ENCODE peak calls at places on chromosomes 16 and 17, in four cellular contexts. U, O, S and F are unnamed samples.

GRCh38 chr17:31489295-31490018 is 98.0 kb downstream of the RAB11FIP4 start:
- DNase-seq in O (no peak), U (no peak), S (peak; percentile 48), F (no peak)

GRCh38 chr16:20147091-20147490 is 73.4 kb upstream of the GPR139 start:
- DNase-seq in O (no peak), U (no peak), S (no peak), F (no peak)

GRCh38 chr17:60506312-60506711 is 19.7 kb downstream of the APPBP2 start:
- DNase-seq in O (peak; percentile 88), U (no peak), S (peak; percentile 20), F (no peak)

GRCh38 chr16:89193576-89194293 is 6.6 kb downstream of the SLC22A31 start:
- DNase-seq in O (no peak), U (no peak), S (no peak), F (no peak)

GRCh38 chr17:41178341-41178740 is 320 bp upstream of the KRTAP4-2 start:
- DNase-seq in S (no peak), O (peak; percentile 5), U (no peak), F (no peak)

GRCh38 chr17:81156866-81157805 is 8.2 kb upstream of the PVALEF start:
- DNase-seq in S (no peak), O (no peak), U (no peak), F (no peak)

GRCh38 chr16:49473131-49473530 is 99.5 kb downstream of the C16orf78 start:
- DNase-seq in O (no peak), U (no peak), S (no peak), F (no peak)

GRCh38 chr17:1058423-1059130 is 61.6 kb downstream of the TIMM22 start:
- DNase-seq in O (peak; percentile 39), U (no peak), S (peak; percentile 64), F (no peak)

GRCh38 chr16:15928261-15929104 is 20.9 kb upstream of the ABCC1 start:
- DNase-seq in U (no peak), O (no peak), S (no peak), F (no peak)

GRCh38 chr17:57999496-58000017 is 7.5 kb downstream of the SRSF1 start:
- DNase-seq in S (peak; percentile 86), O (peak; percentile 81), U (no peak), F (no peak)

GRCh38 chr16:81366316-81366932 is 51.7 kb downstream of the GAN start:
- DNase-seq in S (peak; percentile 70), U (no peak), O (peak; percentile 52), F (no peak)

GRCh38 chr17:68499587-68499986 is 12.6 kb upstream of the PRKAR1A start:
- DNase-seq in S (no peak), U (no peak), O (no peak), F (no peak)
- H3K27ac ChIP-seq in S (no peak overlapping the region), U (no peak overlapping the region), O (no peak overlapping the region), F (no peak overlapping the region)

DNA sequence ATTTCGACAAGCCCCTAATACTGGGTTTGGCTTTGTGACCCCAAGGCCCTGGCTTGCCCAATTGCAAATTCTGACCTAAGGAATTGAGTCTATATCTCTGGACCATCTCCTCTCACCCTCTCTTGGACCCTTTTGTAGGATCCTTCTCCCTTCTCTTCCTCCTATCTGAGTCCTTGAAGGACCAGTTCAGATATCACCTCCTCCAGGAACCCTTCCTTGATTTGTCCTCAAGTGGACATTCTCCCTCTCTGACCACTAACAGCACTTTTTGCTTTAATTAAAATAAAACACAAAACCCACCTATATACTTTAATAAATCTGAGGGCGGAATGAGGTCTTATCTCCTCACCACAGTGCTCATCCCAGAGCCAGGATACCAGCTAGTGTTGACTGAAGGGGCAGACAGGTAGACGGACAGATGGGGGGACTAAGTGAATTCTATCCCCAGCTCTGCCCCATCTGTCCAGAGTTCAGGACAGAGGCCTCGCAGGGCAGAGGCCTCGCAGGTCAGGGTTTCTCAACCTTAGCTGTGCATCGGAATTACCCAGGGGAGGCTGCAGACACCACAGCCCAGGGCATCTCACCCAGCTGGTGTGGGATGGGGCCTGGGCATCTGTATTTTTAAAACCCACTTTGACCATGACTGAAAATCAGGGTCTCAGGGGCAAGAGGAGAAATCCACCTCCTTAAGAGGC is 9.1 kb downstream of the PLCD3 start:
- DNase-seq in U (no peak), O (no peak), S (no peak), F (no peak)
- H3K27ac ChIP-seq in U (peak overlapping the region; percentile 61), O (peak overlapping the region; percentile 44), S (no peak overlapping the region), F (no peak overlapping the region)

GRCh38 chr16:65314246-65315003 is 192.6 kb upstream of the CDH11 start:
- DNase-seq in U (no peak), S (no peak), O (no peak), F (no peak)
- H3K27ac ChIP-seq in U (peak overlapping the region; percentile 5), S (no peak overlapping the region), O (no peak overlapping the region), F (no peak overlapping the region)

GRCh38 chr17:53191878-53192277 is 630.8 kb upstream of the KIF2B start:
- DNase-seq in O (no peak), S (no peak), U (no peak), F (no peak)
- H3K27ac ChIP-seq in O (no peak overlapping the region), S (no peak overlapping the region), U (no peak overlapping the region), F (no peak overlapping the region)

GRCh38 chr17:10224592-10225195 is 26.3 kb upstream of the GAS7 start:
- DNase-seq in O (no peak), S (no peak), U (no peak), F (peak; percentile 36)

DNA sequence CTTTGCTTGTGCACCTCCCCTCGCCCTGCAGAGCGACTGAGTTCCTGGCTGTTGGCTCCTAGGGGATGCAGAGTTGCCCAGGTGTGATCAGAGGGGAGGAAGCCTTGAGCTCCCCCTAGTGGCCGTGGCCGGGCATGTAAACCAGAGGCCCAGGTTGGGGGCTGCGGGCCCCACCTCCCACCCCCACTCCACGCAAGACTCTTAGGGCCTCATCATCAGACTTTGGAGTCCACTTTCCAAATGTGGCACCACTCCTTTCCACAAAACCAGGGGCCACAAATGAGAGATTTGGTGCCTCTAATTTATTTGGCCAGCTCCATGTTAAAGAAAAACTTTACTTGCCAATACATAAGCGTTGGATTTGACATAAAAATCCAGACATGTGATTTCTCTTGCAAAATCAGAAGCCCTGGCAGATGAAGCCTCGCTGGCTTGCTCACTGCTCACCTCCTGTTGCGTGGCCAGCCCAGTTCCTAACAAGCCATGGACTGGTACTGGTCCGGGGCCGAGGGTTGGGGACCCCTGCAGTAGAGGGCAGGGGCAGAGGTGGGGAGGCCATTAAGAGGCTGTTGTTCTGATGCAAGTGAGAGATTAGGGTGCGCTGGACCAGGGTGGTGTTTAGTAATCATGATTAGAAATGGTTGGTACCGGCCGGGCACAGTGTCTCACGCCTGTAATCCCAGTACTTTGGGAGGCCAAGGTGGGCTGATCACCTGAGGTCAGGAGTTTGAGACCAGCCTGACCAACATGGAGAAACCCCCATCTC is 28.7 kb upstream of the GAS7 start:
- DNase-seq in U (peak; percentile 41), S (peak; percentile 19), O (peak; percentile 43), F (peak; percentile 51)
- H3K27ac ChIP-seq in U (no peak overlapping the region), S (no peak overlapping the region), O (no peak overlapping the region), F (no peak overlapping the region)